ENCODE peak calls at places on chromosomes 5 and 9, in nine cellular contexts. One of them, this sample, is unnamed.
A peak's percentile ranks its signal among the peaks of the same experiment; 100 is the strongest.

GRCh38 chr9:126673689-126674364 is 60.1 kb downstream of the LMX1B start:
- DNase-seq in IMR-90: peak; percentile 2
- DNase-seq in AG04449: no peak
- DNase-seq in fibroblast of pulmonary artery: peak; percentile 4
- DNase-seq in Panc1: no peak
- DNase-seq in GM23338: peak; percentile 63
- DNase-seq in fibroblast of the aortic adventitia: no peak
- DNase-seq in astrocyte of the spinal cord: no peak
- DNase-seq in fibroblast of lung: peak; percentile 16
- DNase-seq in this sample: no peak

GRCh38 chr5:133460172-133460758 is 152.1 kb downstream of the FSTL4 start:
- DNase-seq in IMR-90: no peak
- DNase-seq in AG04449: no peak
- DNase-seq in fibroblast of pulmonary artery: peak; percentile 8
- DNase-seq in Panc1: peak; percentile 18
- DNase-seq in GM23338: peak; percentile 77
- DNase-seq in fibroblast of the aortic adventitia: no peak
- DNase-seq in astrocyte of the spinal cord: no peak
- DNase-seq in fibroblast of lung: no peak
- DNase-seq in this sample: no peak

GRCh38 chr9:121889990-121890563 is 203.0 kb downstream of the TTLL11 start:
- DNase-seq in IMR-90: peak; percentile 87
- DNase-seq in AG04449: no peak
- DNase-seq in fibroblast of pulmonary artery: no peak
- DNase-seq in Panc1: no peak
- DNase-seq in GM23338: no peak
- DNase-seq in fibroblast of the aortic adventitia: peak; percentile 49
- DNase-seq in astrocyte of the spinal cord: peak; percentile 40
- DNase-seq in fibroblast of lung: peak; percentile 55
- DNase-seq in this sample: no peak

GRCh38 chr5:123856736-123857135 is 344.8 kb downstream of the CSNK1G3 start:
- DNase-seq in IMR-90: no peak
- DNase-seq in AG04449: no peak
- DNase-seq in fibroblast of pulmonary artery: peak; percentile 12
- DNase-seq in Panc1: no peak
- DNase-seq in GM23338: no peak
- DNase-seq in fibroblast of the aortic adventitia: peak; percentile 4
- DNase-seq in astrocyte of the spinal cord: no peak
- DNase-seq in fibroblast of lung: no peak
- DNase-seq in this sample: no peak

GRCh38 chr5:84715087-84715486 is 330.4 kb upstream of the EDIL3 start:
- DNase-seq in IMR-90: no peak
- DNase-seq in AG04449: no peak
- DNase-seq in fibroblast of pulmonary artery: peak; percentile 29
- DNase-seq in Panc1: no peak
- DNase-seq in GM23338: no peak
- DNase-seq in fibroblast of the aortic adventitia: peak; percentile 16
- DNase-seq in astrocyte of the spinal cord: no peak
- DNase-seq in fibroblast of lung: no peak
- DNase-seq in this sample: no peak

GRCh38 chr5:125198270-125198974 is 452.0 kb upstream of the ZNF608 start:
- DNase-seq in IMR-90: peak; percentile 84
- DNase-seq in AG04449: peak; percentile 29
- DNase-seq in fibroblast of pulmonary artery: peak; percentile 83
- DNase-seq in Panc1: no peak
- DNase-seq in GM23338: no peak
- DNase-seq in fibroblast of the aortic adventitia: peak; percentile 93
- DNase-seq in astrocyte of the spinal cord: peak; percentile 86
- DNase-seq in fibroblast of lung: peak; percentile 71
- DNase-seq in this sample: peak; percentile 79

GRCh38 chr9:109315889-109316640 is 4.8 kb downstream of the EPB41L4B start:
- DNase-seq in IMR-90: peak; percentile 18
- DNase-seq in AG04449: no peak
- DNase-seq in fibroblast of pulmonary artery: peak; percentile 37
- DNase-seq in Panc1: peak; percentile 89
- DNase-seq in GM23338: peak; percentile 50
- DNase-seq in fibroblast of the aortic adventitia: peak; percentile 80
- DNase-seq in astrocyte of the spinal cord: peak; percentile 89
- DNase-seq in fibroblast of lung: peak; percentile 88
- DNase-seq in this sample: no peak

GRCh38 chr5:28542968-28543367 is 1504.6 kb upstream of the CDH9 start:
- DNase-seq in IMR-90: peak; percentile 11
- DNase-seq in AG04449: peak; percentile 24
- DNase-seq in fibroblast of pulmonary artery: peak; percentile 69
- DNase-seq in Panc1: no peak
- DNase-seq in GM23338: no peak
- DNase-seq in fibroblast of the aortic adventitia: peak; percentile 52
- DNase-seq in astrocyte of the spinal cord: peak; percentile 96
- DNase-seq in fibroblast of lung: peak; percentile 98
- DNase-seq in this sample: peak; percentile 16

GRCh38 chr5:59615272-59615671 is 278.3 kb downstream of the PDE4D start:
- DNase-seq in IMR-90: no peak
- DNase-seq in AG04449: no peak
- DNase-seq in fibroblast of pulmonary artery: peak; percentile 28
- DNase-seq in Panc1: no peak
- DNase-seq in GM23338: no peak
- DNase-seq in fibroblast of the aortic adventitia: peak; percentile 6
- DNase-seq in astrocyte of the spinal cord: no peak
- DNase-seq in fibroblast of lung: peak; percentile 67
- DNase-seq in this sample: no peak

GRCh38 chr5:8060235-8061139 is 191.5 kb downstream of the MTRR start:
- DNase-seq in IMR-90: no peak
- DNase-seq in AG04449: no peak
- DNase-seq in fibroblast of pulmonary artery: no peak
- DNase-seq in Panc1: no peak
- DNase-seq in GM23338: peak; percentile 30
- DNase-seq in fibroblast of the aortic adventitia: no peak
- DNase-seq in astrocyte of the spinal cord: no peak
- DNase-seq in fibroblast of lung: no peak
- DNase-seq in this sample: no peak

GRCh38 chr9:98701576-98701975 is 7.2 kb downstream of the GABBR2 start:
- DNase-seq in IMR-90: no peak
- DNase-seq in AG04449: no peak
- DNase-seq in fibroblast of pulmonary artery: no peak
- DNase-seq in Panc1: no peak
- DNase-seq in GM23338: no peak
- DNase-seq in fibroblast of the aortic adventitia: no peak
- DNase-seq in astrocyte of the spinal cord: no peak
- DNase-seq in fibroblast of lung: no peak
- DNase-seq in this sample: no peak

GRCh38 chr5:54785729-54786548 is 199.5 kb downstream of the ESM1 start:
- DNase-seq in IMR-90: peak; percentile 21
- DNase-seq in AG04449: no peak
- DNase-seq in fibroblast of pulmonary artery: peak; percentile 36
- DNase-seq in Panc1: no peak
- DNase-seq in GM23338: no peak
- DNase-seq in fibroblast of the aortic adventitia: peak; percentile 27
- DNase-seq in astrocyte of the spinal cord: peak; percentile 32
- DNase-seq in fibroblast of lung: no peak
- DNase-seq in this sample: peak; percentile 77

GRCh38 chr9:129964901-129965734 is 77.9 kb downstream of the FNBP1 start:
- DNase-seq in IMR-90: peak; percentile 93
- DNase-seq in AG04449: peak; percentile 56
- DNase-seq in fibroblast of pulmonary artery: peak; percentile 62
- DNase-seq in Panc1: no peak
- DNase-seq in GM23338: peak; percentile 51
- DNase-seq in fibroblast of the aortic adventitia: peak; percentile 71
- DNase-seq in astrocyte of the spinal cord: peak; percentile 82
- DNase-seq in fibroblast of lung: peak; percentile 93
- DNase-seq in this sample: peak; percentile 48

GRCh38 chr5:177126771-177127170 is 6.8 kb upstream of the NSD1 start:
- DNase-seq in IMR-90: no peak
- DNase-seq in AG04449: no peak
- DNase-seq in fibroblast of pulmonary artery: no peak
- DNase-seq in Panc1: no peak
- DNase-seq in GM23338: no peak
- DNase-seq in fibroblast of the aortic adventitia: no peak
- DNase-seq in astrocyte of the spinal cord: no peak
- DNase-seq in fibroblast of lung: no peak
- DNase-seq in this sample: no peak

GRCh38 chr9:107390806-107391205 is 98.8 kb downstream of the KLF4 start:
- DNase-seq in IMR-90: no peak
- DNase-seq in AG04449: no peak
- DNase-seq in fibroblast of pulmonary artery: no peak
- DNase-seq in Panc1: no peak
- DNase-seq in GM23338: no peak
- DNase-seq in fibroblast of the aortic adventitia: no peak
- DNase-seq in astrocyte of the spinal cord: no peak
- DNase-seq in fibroblast of lung: no peak
- DNase-seq in this sample: no peak

GRCh38 chr9:15606667-15607472 is 54.0 kb downstream of the CCDC171 start:
- DNase-seq in IMR-90: peak; percentile 35
- DNase-seq in AG04449: no peak
- DNase-seq in fibroblast of pulmonary artery: peak; percentile 61
- DNase-seq in Panc1: no peak
- DNase-seq in GM23338: peak; percentile 65
- DNase-seq in fibroblast of the aortic adventitia: peak; percentile 66
- DNase-seq in astrocyte of the spinal cord: peak; percentile 66
- DNase-seq in fibroblast of lung: peak; percentile 12
- DNase-seq in this sample: peak; percentile 70

DNA sequence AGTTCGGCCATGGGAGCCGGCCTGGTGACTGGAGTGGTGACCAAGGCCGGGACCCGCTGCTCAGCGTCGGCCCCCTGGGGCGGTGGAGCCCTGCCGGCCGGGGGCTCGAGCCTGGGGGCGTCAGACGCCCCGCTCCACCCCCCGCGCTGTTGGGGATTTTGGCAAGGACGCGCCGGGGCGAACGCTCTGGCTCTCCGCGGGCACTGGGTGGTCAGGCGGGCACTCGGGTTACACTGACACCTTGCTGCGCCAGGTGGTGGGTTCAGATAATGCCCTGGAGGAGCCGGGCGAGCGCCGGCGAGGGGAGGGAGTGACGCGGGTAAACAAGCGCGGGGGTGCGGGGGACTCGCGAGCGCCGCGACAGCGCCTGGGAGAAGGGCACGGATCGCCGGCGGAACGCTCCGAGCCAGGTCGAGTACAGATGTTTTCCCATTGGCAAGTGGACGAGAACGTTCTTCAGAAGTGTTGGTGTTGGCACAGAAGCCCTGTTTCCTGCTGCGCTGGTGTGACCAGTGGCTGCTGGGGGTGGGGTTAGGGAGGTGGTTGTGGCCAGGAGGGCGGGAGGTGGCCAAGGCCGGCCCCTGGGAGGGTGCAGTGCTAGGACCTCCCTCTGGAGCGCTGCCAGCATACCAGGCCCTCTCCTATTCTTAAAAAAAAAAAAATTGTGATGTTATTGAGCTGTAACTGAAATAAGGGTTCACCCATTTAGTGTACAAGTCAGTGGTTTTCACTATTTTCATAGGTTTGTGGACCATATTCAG is 773 bp downstream of the SQSTM1 start:
- DNase-seq in IMR-90: peak; percentile 90
- DNase-seq in AG04449: peak; percentile 60
- DNase-seq in fibroblast of pulmonary artery: peak; percentile 96
- DNase-seq in Panc1: no peak
- DNase-seq in GM23338: peak; percentile 87
- DNase-seq in fibroblast of the aortic adventitia: peak; percentile 97
- DNase-seq in astrocyte of the spinal cord: peak; percentile 97
- DNase-seq in fibroblast of lung: peak; percentile 93
- DNase-seq in this sample: peak; percentile 93
- TF ChIP-seq CTCF in IMR-90: no peak
- TF ChIP-seq CTCF in AG04449: no peak
- TF ChIP-seq CTCF in fibroblast of pulmonary artery: no peak
- TF ChIP-seq CTCF in Panc1: no peak
- TF ChIP-seq CTCF in GM23338: no peak
- TF ChIP-seq CTCF in fibroblast of the aortic adventitia: no peak
- TF ChIP-seq CTCF in astrocyte of the spinal cord: no peak
- TF ChIP-seq CTCF in fibroblast of lung: no peak
- TF ChIP-seq CTCF in this sample: no peak

DNA sequence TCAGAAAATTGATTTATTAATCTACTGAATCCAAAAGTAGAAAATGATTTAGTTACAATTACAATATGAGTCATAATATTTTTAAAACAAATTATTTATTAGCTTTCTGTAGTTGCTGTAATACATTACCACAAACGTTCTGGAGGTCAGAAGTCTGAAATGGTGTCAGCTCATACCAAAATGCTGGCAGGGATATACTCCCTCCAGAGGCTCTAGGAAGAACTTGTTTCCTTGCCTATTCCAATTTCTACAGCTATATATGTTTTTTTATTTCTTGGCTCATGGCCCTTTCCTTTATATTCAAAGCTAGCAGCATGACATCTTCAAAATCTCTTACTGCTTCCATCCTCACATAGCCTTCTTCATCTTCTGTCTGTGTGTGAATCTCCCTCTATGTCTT is 667.9 kb upstream of the ITGA1 start:
- DNase-seq in IMR-90: no peak
- DNase-seq in AG04449: no peak
- DNase-seq in fibroblast of pulmonary artery: no peak
- DNase-seq in Panc1: no peak
- DNase-seq in GM23338: peak; percentile 27
- DNase-seq in fibroblast of the aortic adventitia: no peak
- DNase-seq in astrocyte of the spinal cord: no peak
- DNase-seq in fibroblast of lung: no peak
- DNase-seq in this sample: no peak
- TF ChIP-seq CTCF in IMR-90: no peak
- TF ChIP-seq CTCF in AG04449: no peak
- TF ChIP-seq CTCF in fibroblast of pulmonary artery: no peak
- TF ChIP-seq CTCF in Panc1: no peak
- TF ChIP-seq CTCF in GM23338: peak; percentile 19
- TF ChIP-seq CTCF in fibroblast of the aortic adventitia: no peak
- TF ChIP-seq CTCF in astrocyte of the spinal cord: no peak
- TF ChIP-seq CTCF in fibroblast of lung: no peak
- TF ChIP-seq CTCF in this sample: no peak

GRCh38 chr9:72960446-72960845 is 7.6 kb upstream of the ALDH1A1 start:
- DNase-seq in IMR-90: no peak
- DNase-seq in AG04449: no peak
- DNase-seq in fibroblast of pulmonary artery: peak; percentile 14
- DNase-seq in Panc1: no peak
- DNase-seq in GM23338: no peak
- DNase-seq in fibroblast of the aortic adventitia: no peak
- DNase-seq in astrocyte of the spinal cord: no peak
- DNase-seq in fibroblast of lung: no peak
- DNase-seq in this sample: no peak
- TF ChIP-seq CTCF in IMR-90: no peak
- TF ChIP-seq CTCF in AG04449: no peak
- TF ChIP-seq CTCF in fibroblast of pulmonary artery: no peak
- TF ChIP-seq CTCF in Panc1: no peak
- TF ChIP-seq CTCF in GM23338: no peak
- TF ChIP-seq CTCF in fibroblast of the aortic adventitia: no peak
- TF ChIP-seq CTCF in astrocyte of the spinal cord: no peak
- TF ChIP-seq CTCF in fibroblast of lung: no peak
- TF ChIP-seq CTCF in this sample: no peak

DNA sequence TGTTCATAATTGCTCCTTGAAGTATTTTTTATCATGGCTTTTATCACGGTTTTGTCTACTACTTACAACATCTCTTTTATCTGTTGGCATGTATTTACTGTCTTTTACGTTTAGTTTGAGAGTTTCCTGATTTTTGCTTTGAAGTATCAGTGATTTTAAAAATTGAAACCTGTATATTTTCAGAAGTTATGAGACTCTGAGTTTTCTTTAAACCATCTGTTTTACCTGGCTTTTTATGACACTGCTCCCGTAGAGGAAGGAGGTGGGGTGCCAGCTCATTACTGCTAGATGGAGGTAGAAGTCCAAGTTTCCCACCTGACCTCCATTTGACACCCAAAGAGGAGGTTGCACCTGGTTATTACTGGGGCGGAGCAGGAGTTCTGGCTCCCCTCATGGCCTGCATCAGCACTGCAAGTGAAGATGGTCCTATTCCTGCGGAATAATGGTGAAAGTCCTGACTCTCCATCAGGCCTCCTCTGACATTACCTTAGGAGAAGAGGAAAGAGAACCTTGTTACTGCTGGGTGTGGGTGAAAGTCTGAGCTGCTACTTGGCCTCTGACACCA is 10.0 kb upstream of the ZNF131 start:
- DNase-seq in IMR-90: no peak
- DNase-seq in AG04449: no peak
- DNase-seq in fibroblast of pulmonary artery: no peak
- DNase-seq in Panc1: no peak
- DNase-seq in GM23338: peak; percentile 73
- DNase-seq in fibroblast of the aortic adventitia: no peak
- DNase-seq in astrocyte of the spinal cord: no peak
- DNase-seq in fibroblast of lung: no peak
- DNase-seq in this sample: no peak
- TF ChIP-seq CTCF in IMR-90: peak; percentile 27
- TF ChIP-seq CTCF in AG04449: peak; percentile 17
- TF ChIP-seq CTCF in fibroblast of pulmonary artery: peak; percentile 39
- TF ChIP-seq CTCF in Panc1: peak; percentile 76
- TF ChIP-seq CTCF in GM23338: peak; percentile 60
- TF ChIP-seq CTCF in fibroblast of the aortic adventitia: peak; percentile 39
- TF ChIP-seq CTCF in astrocyte of the spinal cord: peak; percentile 56
- TF ChIP-seq CTCF in fibroblast of lung: peak; percentile 39
- TF ChIP-seq CTCF in this sample: peak; percentile 46